ENCODE peak calls at places on chromosomes 2 and 18, in eight cellular contexts. O is stimulated activated CD4-positive, alpha-beta T cell treated with anti-CD3 and anti-CD28 coated beads, Interleukin-1b, Interleukin-23, amount 100 ng/mL, for 48 hours; B is NCI-H774; M is fibroblast of the conjunctiva; F is neural crest cell; V is T-helper 1 cell; C is stomach; S is G401. Q is an unnamed sample.

GRCh38 chr2:99819766-99820165 is 322.6 kb downstream of the AFF3 start:
- DNase-seq in B (no peak), V (no peak), F (no peak), M (no peak), S (no peak), O (no peak), C (no peak), Q (peak)

GRCh38 chr2:219758907-219759680 is 131.7 kb downstream of the SLC4A3 start:
- DNase-seq in F (no peak), M (no peak), S (no peak), C (no peak), B (no peak), O (no peak), V (no peak), Q (no peak)

GRCh38 chr2:140348826-140349225 is 1568.6 kb upstream of the NXPH2 start:
- DNase-seq in F (no peak), C (no peak), V (no peak), S (no peak), M (no peak), O (no peak), B (no peak), Q (no peak)

GRCh38 chr2:40428434-40428833 is 23.5 kb downstream of the SLC8A1 start:
- DNase-seq in S (no peak), O (no peak), B (no peak), M (no peak), F (no peak), C (no peak), V (no peak), Q (no peak)

GRCh38 chr18:48770243-48770642 is 180.5 kb downstream of the SMAD7 start:
- DNase-seq in S (peak), M (no peak), O (no peak), C (no peak), V (no peak), F (no peak), B (no peak), Q (no peak)

GRCh38 chr2:212535963-212536362 is 2.6 kb downstream of the ERBB4 start:
- DNase-seq in O (no peak), M (no peak), F (no peak), B (peak), V (no peak), S (peak), C (no peak), Q (no peak)

GRCh38 chr2:239858179-239858578 is 167.0 kb downstream of the NDUFA10 start:
- DNase-seq in F (peak), B (no peak), M (no peak), V (no peak), S (no peak), O (no peak), C (no peak), Q (no peak)

GRCh38 chr2:37911296-37911888 is 13.7 kb upstream of the RMDN2 start:
- DNase-seq in S (no peak), M (no peak), F (no peak), C (no peak), B (no peak), O (no peak), V (no peak), Q (no peak)

GRCh38 chr2:96692094-96692971 is 47.5 kb downstream of the LMAN2L start:
- DNase-seq in O (no peak), F (no peak), C (no peak), S (no peak), B (no peak), V (no peak), M (no peak), Q (no peak)

GRCh38 chr2:33180915-33181314 is 234.2 kb downstream of the LTBP1 start:
- DNase-seq in C (no peak), V (no peak), O (no peak), F (no peak), M (no peak), B (no peak), S (no peak), Q (no peak)

GRCh38 chr2:165348441-165348840 is 109.2 kb downstream of the SCN2A start:
- DNase-seq in C (no peak), S (no peak), V (no peak), B (no peak), O (no peak), M (no peak), F (no peak), Q (no peak)

GRCh38 chr2:9699139-9699823 is 68.5 kb upstream of the YWHAQ start:
- DNase-seq in C (no peak), S (no peak), B (no peak), O (no peak), V (no peak), M (peak), F (no peak), Q (no peak)

GRCh38 chr18:35592298-35592697 is 10.8 kb downstream of the GALNT1 start:
- DNase-seq in S (no peak), V (no peak), F (no peak), O (no peak), C (no peak), M (no peak), B (no peak), Q (no peak)

GRCh38 chr2:25844089-25844488 is 34.2 kb downstream of the ASXL2 start:
- DNase-seq in M (peak), S (no peak), O (no peak), F (no peak), V (no peak), C (no peak), B (no peak), Q (no peak)

GRCh38 chr18:12271376-12272235 is 17.4 kb downstream of the CIDEA start:
- DNase-seq in S (peak), V (no peak), M (peak), F (peak), B (peak), O (peak), C (peak), Q (peak)

GRCh38 chr18:32393407-32393806 is 77.3 kb downstream of the GAREM1 start:
- DNase-seq in V (no peak), M (no peak), B (no peak), C (no peak), O (no peak), S (no peak), F (no peak), Q (no peak)

GRCh38 chr2:174607989-174608865 is 10.6 kb upstream of the WIPF1 start:
- DNase-seq in F (no peak), C (no peak), O (peak), V (peak), S (no peak), B (no peak), M (no peak), Q (no peak)

GRCh38 chr2:47783491-47784330 is 766 bp downstream of the MSH6 start:
- DNase-seq in F (peak), C (peak), V (peak), M (peak), S (peak), O (peak), B (peak), Q (peak)

GRCh38 chr2:158412206-158412605 is 44.3 kb downstream of the CCDC148 start:
- DNase-seq in B (no peak), F (no peak), S (no peak), O (no peak), C (no peak), V (no peak), M (no peak), Q (no peak)

GRCh38 chr2:220143336-220143735 is 515.9 kb downstream of the SLC4A3 start:
- DNase-seq in V (no peak), S (no peak), B (no peak), O (no peak), M (peak), C (no peak), F (no peak), Q (no peak)

GRCh38 chr2:1598800-1599199 is 145.5 kb downstream of the PXDN start:
- DNase-seq in M (no peak), S (no peak), B (no peak), F (no peak), V (no peak), C (no peak), O (no peak), Q (no peak)

GRCh38 chr2:135203944-135204343 is 151.9 kb downstream of the RAB3GAP1 start:
- DNase-seq in V (no peak), F (no peak), C (no peak), B (no peak), M (no peak), S (no peak), O (no peak), Q (no peak)

GRCh38 chr2:220572385-220572784 is 945.0 kb downstream of the SLC4A3 start:
- DNase-seq in B (no peak), C (no peak), M (no peak), F (no peak), V (no peak), O (no peak), S (no peak), Q (no peak)

GRCh38 chr18:25245299-25245698 is 106.7 kb downstream of the ZNF521 start:
- DNase-seq in M (no peak), S (no peak), B (no peak), C (no peak), F (no peak), V (no peak), O (no peak), Q (no peak)

GRCh38 chr18:31376477-31376876 is at the start of gene DSG4:
- DNase-seq in O (no peak), B (no peak), V (no peak), C (no peak), M (no peak), S (no peak), F (no peak), Q (no peak)

GRCh38 chr18:22322251-22322691 is 95.4 kb downstream of the CTAGE1 start:
- DNase-seq in O (no peak), B (no peak), S (no peak), V (no peak), F (no peak), M (no peak), C (no peak), Q (no peak)

GRCh38 chr2:46384457-46384815 is 87.2 kb downstream of the EPAS1 start:
- DNase-seq in S (no peak), C (no peak), V (no peak), O (no peak), M (no peak), B (no peak), F (no peak), Q (no peak)

GRCh38 chr18:21820035-21820810 is 79.6 kb downstream of the MIB1 start:
- DNase-seq in V (no peak), S (peak), O (no peak), M (no peak), C (no peak), F (no peak), B (no peak), Q (no peak)

GRCh38 chr2:101823347-101823791 is 125.9 kb downstream of the MAP4K4 start:
- DNase-seq in B (no peak), F (peak), C (peak), M (peak), O (peak), V (peak), S (peak), Q (no peak)

GRCh38 chr2:120820263-120820884 is 84.7 kb downstream of the GLI2 start:
- DNase-seq in B (no peak), V (no peak), S (no peak), C (no peak), M (peak), F (peak), O (no peak), Q (peak)

GRCh38 chr2:43136862-43137261 is 89.5 kb downstream of the ZFP36L2 start:
- DNase-seq in F (no peak), V (peak), S (no peak), M (no peak), B (no peak), C (no peak), O (peak), Q (no peak)

GRCh38 chr18:72206814-72207213 is 337.3 kb downstream of the CBLN2 start:
- DNase-seq in F (no peak), V (no peak), B (no peak), O (no peak), C (no peak), M (no peak), S (no peak), Q (peak)

GRCh38 chr2:71609441-71609840 is 156.1 kb downstream of the DYSF start:
- DNase-seq in B (no peak), V (peak), F (no peak), M (no peak), C (no peak), O (no peak), S (no peak), Q (no peak)